ENCODE peak calls at places on chromosomes 3 and 15, in four cellular contexts. V is H9, G is cardiac muscle cell, U is Caco-2. B is an unnamed sample.

GRCh38 chr3:107630779-107631178 is 108.0 kb downstream of the BBX start:
- DNase-seq in V (no peak), G (no peak), U (no peak), B (no peak)

GRCh38 chr3:114929971-114930732 is 216.9 kb downstream of the ZBTB20 start:
- DNase-seq in V (no peak), G (peak; percentile 2), U (no peak), B (no peak)

GRCh38 chr3:54882114-54882833 is 45.6 kb downstream of the LRTM1 start:
- DNase-seq in V (no peak), G (peak; percentile 89), U (no peak), B (no peak)

GRCh38 chr3:64687781-64688515 is at the start of gene ADAMTS9:
- DNase-seq in V (peak; percentile 82), G (peak; percentile 91), U (peak; percentile 72), B (peak; percentile 85)

GRCh38 chr3:188152660-188153497 is 1.1 kb upstream of the LPP start:
- DNase-seq in V (peak; percentile 77), G (peak; percentile 76), U (peak; percentile 61), B (peak; percentile 26)

GRCh38 chr15:92599394-92599970 is 56.1 kb downstream of the FAM174B start:
- DNase-seq in V (no peak), G (peak; percentile 87), U (no peak), B (no peak)

GRCh38 chr3:48428863-48429415 is 947 bp downstream of the PLXNB1 start:
- DNase-seq in V (peak; percentile 55), G (peak; percentile 20), U (peak; percentile 58), B (peak; percentile 56)

GRCh38 chr3:20310629-20311028 is 124.6 kb upstream of the SGO1 start:
- DNase-seq in V (no peak), G (peak; percentile 36), U (no peak), B (no peak)

GRCh38 chr3:185365281-185366211 is 2.6 kb downstream of the MAP3K13 start:
- DNase-seq in V (no peak), G (no peak), U (peak; percentile 61), B (no peak)

GRCh38 chr3:8574040-8574669 is 70.4 kb downstream of the SSUH2 start:
- DNase-seq in V (no peak), G (no peak), U (no peak), B (no peak)

GRCh38 chr3:64213224-64213893 is 11.9 kb downstream of the PRICKLE2 start:
- DNase-seq in V (no peak), G (peak; percentile 45), U (no peak), B (no peak)

GRCh38 chr3:143578810-143579425 is 269.4 kb downstream of the SLC9A9 start:
- DNase-seq in V (no peak), G (no peak), U (no peak), B (no peak)

GRCh38 chr3:154782151-154782550 is 298.0 kb upstream of the MME start:
- DNase-seq in V (no peak), G (no peak), U (no peak), B (no peak)

GRCh38 chr3:52792961-52793695 is 1.5 kb upstream of the ITIH3 start:
- DNase-seq in V (no peak), G (peak; percentile 27), U (no peak), B (no peak)

GRCh38 chr3:34544136-34544535 is 745.7 kb downstream of the PDCD6IP start:
- DNase-seq in V (no peak), G (no peak), U (no peak), B (no peak)

GRCh38 chr15:38879909-38880471 is 315.4 kb upstream of the RASGRP1 start:
- DNase-seq in V (no peak), G (peak; percentile 56), U (no peak), B (no peak)

GRCh38 chr3:38133557-38134405 is 3.1 kb downstream of the ACAA1 start:
- DNase-seq in V (no peak), G (no peak), U (peak; percentile 80), B (no peak)

GRCh38 chr15:63035253-63035652 is 7.3 kb upstream of the TPM1 start:
- DNase-seq in V (no peak), G (no peak), U (no peak), B (no peak)

GRCh38 chr3:37680393-37680792 is 181.3 kb upstream of the CTDSPL start:
- DNase-seq in V (no peak), G (peak; percentile 10), U (no peak), B (no peak)

GRCh38 chr3:113285741-113286140 is 74.4 kb downstream of the BOC start:
- DNase-seq in V (no peak), G (no peak), U (no peak), B (no peak)

GRCh38 chr3:73727117-73727802 is 102.5 kb upstream of the PDZRN3 start:
- DNase-seq in V (peak; percentile 37), G (peak; percentile 94), U (no peak), B (no peak)

GRCh38 chr15:45449878-45450277 is 71.5 kb upstream of the GATM start:
- DNase-seq in V (no peak), G (no peak), U (peak; percentile 43), B (no peak)

GRCh38 chr15:37394402-37395099 is 294.2 kb upstream of the MEIS2 start:
- DNase-seq in V (no peak), G (no peak), U (no peak), B (no peak)

GRCh38 chr15:91956026-91956723 is 102.7 kb downstream of the SLCO3A1 start:
- DNase-seq in V (no peak), G (peak; percentile 74), U (no peak), B (peak; percentile 31)

GRCh38 chr3:107540857-107541256 is 18.1 kb downstream of the BBX start:
- DNase-seq in V (no peak), G (no peak), U (no peak), B (no peak)

GRCh38 chr15:91975241-91975978 is 121.9 kb downstream of the SLCO3A1 start:
- DNase-seq in V (peak; percentile 40), G (no peak), U (peak; percentile 19), B (no peak)

GRCh38 chr3:122777077-122777476 is 16.6 kb downstream of the HSPBAP1 start:
- DNase-seq in V (no peak), G (no peak), U (no peak), B (no peak)

GRCh38 chr3:122773856-122774535 is 19.6 kb downstream of the HSPBAP1 start:
- DNase-seq in V (no peak), G (no peak), U (no peak), B (no peak)

GRCh38 chr3:122776675-122777074 is 17.0 kb downstream of the HSPBAP1 start:
- DNase-seq in V (no peak), G (no peak), U (no peak), B (no peak)

GRCh38 chr3:122772827-122773226 is 20.8 kb downstream of the HSPBAP1 start:
- DNase-seq in V (no peak), G (no peak), U (no peak), B (no peak)

DNA sequence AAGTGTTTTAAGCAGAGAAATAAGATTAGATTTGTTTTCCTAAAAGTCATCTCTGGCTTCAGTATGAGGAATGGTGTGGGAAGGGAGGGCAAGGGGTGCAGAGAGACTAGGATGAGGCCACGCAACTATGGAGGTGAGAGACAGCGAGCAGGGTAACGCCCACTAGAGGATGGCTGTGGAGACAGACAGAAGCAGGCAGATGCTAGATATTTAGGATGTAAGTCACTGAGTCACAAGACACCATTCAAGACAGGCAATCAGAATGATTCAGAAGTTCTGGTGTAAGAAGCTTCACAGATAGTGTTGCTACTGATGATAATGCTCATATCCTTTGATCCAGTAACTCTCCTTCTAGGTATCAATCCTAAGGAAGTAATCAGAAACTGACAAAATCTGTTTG is 19.1 kb downstream of the HSPBAP1 start:
- DNase-seq in V (no peak), G (peak; percentile 47), U (no peak), B (no peak)
- TF ChIP-seq CTCF in V (peak; percentile 32), G (no peak), U (no peak), B (no peak)

GRCh38 chr3:177598110-177598833 is 401.0 kb upstream of the TBL1XR1 start:
- DNase-seq in V (no peak), G (peak; percentile 43), U (no peak), B (no peak)
- TF ChIP-seq CTCF in V (no peak), G (no peak), U (no peak), B (no peak)

DNA sequence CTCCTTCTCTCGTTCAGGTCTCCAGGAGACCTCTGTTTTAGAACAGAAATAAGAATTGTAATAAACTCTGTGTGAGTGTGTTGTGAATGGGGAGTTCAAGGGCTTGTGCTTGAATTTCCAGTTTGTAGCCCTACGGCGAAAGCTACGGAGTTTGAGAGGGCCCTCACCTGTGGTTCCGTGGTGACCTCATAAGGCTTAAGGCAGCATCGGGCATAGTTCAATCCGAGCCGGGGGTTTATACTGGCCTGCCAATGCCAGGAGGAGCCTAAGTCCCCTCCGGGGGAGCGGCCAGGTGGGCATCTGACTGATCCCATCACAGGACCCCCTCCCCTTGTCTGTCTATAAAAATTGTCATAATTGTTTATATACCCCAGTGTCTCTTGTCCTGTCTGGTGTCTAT is 43.7 kb downstream of the ZBTB11 start:
- DNase-seq in V (no peak), G (no peak), U (no peak), B (no peak)
- TF ChIP-seq CTCF in V (no peak), G (no peak), U (no peak), B (no peak)

GRCh38 chr3:161171639-161172552 is 49.2 kb upstream of the NMD3 start:
- DNase-seq in V (no peak), G (peak; percentile 47), U (peak; percentile 14), B (no peak)
- TF ChIP-seq CTCF in V (peak; percentile 70), G (peak; percentile 39), U (peak; percentile 52), B (peak; percentile 15)

GRCh38 chr3:168813261-168813660 is 717.5 kb upstream of the GOLIM4 start:
- DNase-seq in V (no peak), G (no peak), U (no peak), B (no peak)
- TF ChIP-seq CTCF in V (no peak), G (no peak), U (no peak), B (no peak)

B was measured in endothelial cell.